ENCODE peak calls at places on chromosomes 7 and 10, in seven cellular contexts. One of them, this sample, is unnamed.

GRCh38 chr7:21086688-21087087 is 300.0 kb upstream of the SP8 start:
- DNase-seq in skeletal muscle cell: no peak
- DNase-seq in colonic mucosa: no peak
- DNase-seq in sigmoid colon: no peak
- DNase-seq in cardiac fibroblast: no peak
- DNase-seq in dorsolateral prefrontal cortex: no peak
- DNase-seq in left ventricle myocardium inferior: no peak
- DNase-seq in this sample: no peak

GRCh38 chr10:117136391-117136975 is 1.6 kb downstream of the VAX1 start:
- DNase-seq in skeletal muscle cell: no peak
- DNase-seq in dorsolateral prefrontal cortex: no peak
- DNase-seq in cardiac fibroblast: no peak
- DNase-seq in colonic mucosa: no peak
- DNase-seq in left ventricle myocardium inferior: no peak
- DNase-seq in sigmoid colon: no peak
- DNase-seq in this sample: no peak

GRCh38 chr7:36967387-36967786 is 243.1 kb upstream of the AOAH start:
- DNase-seq in skeletal muscle cell: peak
- DNase-seq in dorsolateral prefrontal cortex: no peak
- DNase-seq in cardiac fibroblast: peak
- DNase-seq in left ventricle myocardium inferior: peak
- DNase-seq in colonic mucosa: peak
- DNase-seq in sigmoid colon: peak
- DNase-seq in this sample: peak

GRCh38 chr10:43885252-43885651 is 236.6 kb upstream of the ZNF32 start:
- DNase-seq in dorsolateral prefrontal cortex: no peak
- DNase-seq in cardiac fibroblast: no peak
- DNase-seq in colonic mucosa: no peak
- DNase-seq in skeletal muscle cell: no peak
- DNase-seq in left ventricle myocardium inferior: no peak
- DNase-seq in sigmoid colon: no peak
- DNase-seq in this sample: no peak

GRCh38 chr10:46301056-46301645 is 14.4 kb downstream of the ANTXRL start:
- DNase-seq in dorsolateral prefrontal cortex: no peak
- DNase-seq in cardiac fibroblast: no peak
- DNase-seq in skeletal muscle cell: no peak
- DNase-seq in left ventricle myocardium inferior: no peak
- DNase-seq in sigmoid colon: peak
- DNase-seq in colonic mucosa: no peak
- DNase-seq in this sample: no peak

GRCh38 chr10:77643795-77644468 is 6.3 kb upstream of the KCNMA1 start:
- DNase-seq in colonic mucosa: peak
- DNase-seq in skeletal muscle cell: no peak
- DNase-seq in cardiac fibroblast: peak
- DNase-seq in sigmoid colon: no peak
- DNase-seq in dorsolateral prefrontal cortex: no peak
- DNase-seq in left ventricle myocardium inferior: no peak
- DNase-seq in this sample: peak

GRCh38 chr10:124586142-124586541 is 124.5 kb downstream of the LHPP start:
- DNase-seq in skeletal muscle cell: no peak
- DNase-seq in left ventricle myocardium inferior: no peak
- DNase-seq in sigmoid colon: no peak
- DNase-seq in colonic mucosa: no peak
- DNase-seq in cardiac fibroblast: no peak
- DNase-seq in dorsolateral prefrontal cortex: no peak
- DNase-seq in this sample: no peak

GRCh38 chr7:123732413-123733091 is 16.3 kb downstream of the WASL start:
- DNase-seq in skeletal muscle cell: no peak
- DNase-seq in cardiac fibroblast: no peak
- DNase-seq in dorsolateral prefrontal cortex: no peak
- DNase-seq in colonic mucosa: no peak
- DNase-seq in sigmoid colon: no peak
- DNase-seq in left ventricle myocardium inferior: no peak
- DNase-seq in this sample: no peak

GRCh38 chr10:16773334-16773733 is 43.9 kb downstream of the RSU1 start:
- DNase-seq in sigmoid colon: no peak
- DNase-seq in skeletal muscle cell: no peak
- DNase-seq in colonic mucosa: no peak
- DNase-seq in dorsolateral prefrontal cortex: no peak
- DNase-seq in cardiac fibroblast: no peak
- DNase-seq in left ventricle myocardium inferior: no peak
- DNase-seq in this sample: no peak

GRCh38 chr10:90960355-90960814 is 39.5 kb upstream of the ANKRD1 start:
- DNase-seq in cardiac fibroblast: peak
- DNase-seq in dorsolateral prefrontal cortex: no peak
- DNase-seq in left ventricle myocardium inferior: no peak
- DNase-seq in colonic mucosa: no peak
- DNase-seq in sigmoid colon: no peak
- DNase-seq in skeletal muscle cell: peak
- DNase-seq in this sample: peak

GRCh38 chr7:124651136-124651535 is 114.5 kb downstream of the GPR37 start:
- DNase-seq in dorsolateral prefrontal cortex: no peak
- DNase-seq in colonic mucosa: no peak
- DNase-seq in skeletal muscle cell: no peak
- DNase-seq in cardiac fibroblast: no peak
- DNase-seq in sigmoid colon: no peak
- DNase-seq in left ventricle myocardium inferior: no peak
- DNase-seq in this sample: no peak

GRCh38 chr7:136136906-136137305 is 159.7 kb upstream of the MTPN start:
- DNase-seq in colonic mucosa: no peak
- DNase-seq in skeletal muscle cell: no peak
- DNase-seq in left ventricle myocardium inferior: no peak
- DNase-seq in dorsolateral prefrontal cortex: no peak
- DNase-seq in sigmoid colon: no peak
- DNase-seq in cardiac fibroblast: no peak
- DNase-seq in this sample: no peak

GRCh38 chr10:30749368-30749767 is 119.8 kb upstream of the LYZL2 start:
- DNase-seq in sigmoid colon: no peak
- DNase-seq in dorsolateral prefrontal cortex: no peak
- DNase-seq in cardiac fibroblast: no peak
- DNase-seq in left ventricle myocardium inferior: no peak
- DNase-seq in colonic mucosa: no peak
- DNase-seq in skeletal muscle cell: peak
- DNase-seq in this sample: no peak

GRCh38 chr10:62075912-62076311 is 174.4 kb downstream of the ARID5B start:
- DNase-seq in skeletal muscle cell: no peak
- DNase-seq in dorsolateral prefrontal cortex: no peak
- DNase-seq in colonic mucosa: no peak
- DNase-seq in cardiac fibroblast: no peak
- DNase-seq in left ventricle myocardium inferior: no peak
- DNase-seq in sigmoid colon: no peak
- DNase-seq in this sample: no peak

GRCh38 chr10:60208676-60209269 is 180.9 kb downstream of the ANK3 start:
- DNase-seq in dorsolateral prefrontal cortex: no peak
- DNase-seq in cardiac fibroblast: peak
- DNase-seq in skeletal muscle cell: peak
- DNase-seq in colonic mucosa: no peak
- DNase-seq in left ventricle myocardium inferior: no peak
- DNase-seq in sigmoid colon: no peak
- DNase-seq in this sample: peak

GRCh38 chr10:23192396-23192740 is 256 bp downstream of the PTF1A start:
- DNase-seq in left ventricle myocardium inferior: no peak
- DNase-seq in cardiac fibroblast: no peak
- DNase-seq in dorsolateral prefrontal cortex: no peak
- DNase-seq in sigmoid colon: no peak
- DNase-seq in skeletal muscle cell: no peak
- DNase-seq in colonic mucosa: no peak
- DNase-seq in this sample: no peak

GRCh38 chr7:3892686-3893085 is 591.6 kb downstream of the SDK1 start:
- DNase-seq in skeletal muscle cell: no peak
- DNase-seq in sigmoid colon: no peak
- DNase-seq in colonic mucosa: no peak
- DNase-seq in dorsolateral prefrontal cortex: no peak
- DNase-seq in left ventricle myocardium inferior: no peak
- DNase-seq in cardiac fibroblast: no peak
- DNase-seq in this sample: no peak

GRCh38 chr10:104300736-104301292 is 31.8 kb downstream of the GSTO2 start:
- DNase-seq in cardiac fibroblast: peak
- DNase-seq in skeletal muscle cell: peak
- DNase-seq in sigmoid colon: peak
- DNase-seq in left ventricle myocardium inferior: peak
- DNase-seq in dorsolateral prefrontal cortex: peak
- DNase-seq in colonic mucosa: no peak
- DNase-seq in this sample: peak

GRCh38 chr7:112248598-112248997 is 42.1 kb downstream of the ZNF277 start:
- DNase-seq in cardiac fibroblast: no peak
- DNase-seq in left ventricle myocardium inferior: no peak
- DNase-seq in sigmoid colon: no peak
- DNase-seq in skeletal muscle cell: no peak
- DNase-seq in colonic mucosa: no peak
- DNase-seq in dorsolateral prefrontal cortex: no peak
- DNase-seq in this sample: no peak

GRCh38 chr10:125409756-125410155 is 249.4 kb upstream of the CTBP2 start:
- DNase-seq in cardiac fibroblast: no peak
- DNase-seq in sigmoid colon: no peak
- DNase-seq in dorsolateral prefrontal cortex: no peak
- DNase-seq in skeletal muscle cell: no peak
- DNase-seq in left ventricle myocardium inferior: no peak
- DNase-seq in colonic mucosa: no peak
- DNase-seq in this sample: no peak

GRCh38 chr7:159227433-159227832 is 82.8 kb upstream of the VIPR2 start:
- DNase-seq in skeletal muscle cell: no peak
- DNase-seq in left ventricle myocardium inferior: no peak
- DNase-seq in cardiac fibroblast: no peak
- DNase-seq in sigmoid colon: peak
- DNase-seq in dorsolateral prefrontal cortex: no peak
- DNase-seq in colonic mucosa: no peak
- DNase-seq in this sample: no peak

GRCh38 chr10:108583827-108584226 is 1339.5 kb downstream of the XPNPEP1 start:
- DNase-seq in dorsolateral prefrontal cortex: no peak
- DNase-seq in colonic mucosa: no peak
- DNase-seq in left ventricle myocardium inferior: no peak
- DNase-seq in cardiac fibroblast: no peak
- DNase-seq in sigmoid colon: no peak
- DNase-seq in skeletal muscle cell: no peak
- DNase-seq in this sample: no peak

GRCh38 chr10:132931258-132931657 is 11.1 kb downstream of the CFAP46 start:
- DNase-seq in sigmoid colon: no peak
- DNase-seq in left ventricle myocardium inferior: no peak
- DNase-seq in skeletal muscle cell: no peak
- DNase-seq in colonic mucosa: no peak
- DNase-seq in cardiac fibroblast: no peak
- DNase-seq in dorsolateral prefrontal cortex: no peak
- DNase-seq in this sample: no peak

GRCh38 chr7:151696738-151697514 is 177.2 kb upstream of the RHEB start:
- DNase-seq in sigmoid colon: no peak
- DNase-seq in cardiac fibroblast: no peak
- DNase-seq in dorsolateral prefrontal cortex: no peak
- DNase-seq in colonic mucosa: peak
- DNase-seq in left ventricle myocardium inferior: peak
- DNase-seq in skeletal muscle cell: no peak
- DNase-seq in this sample: no peak

GRCh38 chr10:79077488-79078173 is 8.9 kb downstream of the ZMIZ1 start:
- DNase-seq in dorsolateral prefrontal cortex: no peak
- DNase-seq in cardiac fibroblast: no peak
- DNase-seq in left ventricle myocardium inferior: no peak
- DNase-seq in sigmoid colon: no peak
- DNase-seq in colonic mucosa: peak
- DNase-seq in skeletal muscle cell: no peak
- DNase-seq in this sample: no peak
- H3K4me3 ChIP-seq in dorsolateral prefrontal cortex: no peak
- H3K4me3 ChIP-seq in cardiac fibroblast: no peak
- H3K4me3 ChIP-seq in left ventricle myocardium inferior: no peak
- H3K4me3 ChIP-seq in sigmoid colon: no peak
- H3K4me3 ChIP-seq in colonic mucosa: no peak
- H3K4me3 ChIP-seq in skeletal muscle cell: no peak
- H3K4me3 ChIP-seq in this sample: no peak

DNA sequence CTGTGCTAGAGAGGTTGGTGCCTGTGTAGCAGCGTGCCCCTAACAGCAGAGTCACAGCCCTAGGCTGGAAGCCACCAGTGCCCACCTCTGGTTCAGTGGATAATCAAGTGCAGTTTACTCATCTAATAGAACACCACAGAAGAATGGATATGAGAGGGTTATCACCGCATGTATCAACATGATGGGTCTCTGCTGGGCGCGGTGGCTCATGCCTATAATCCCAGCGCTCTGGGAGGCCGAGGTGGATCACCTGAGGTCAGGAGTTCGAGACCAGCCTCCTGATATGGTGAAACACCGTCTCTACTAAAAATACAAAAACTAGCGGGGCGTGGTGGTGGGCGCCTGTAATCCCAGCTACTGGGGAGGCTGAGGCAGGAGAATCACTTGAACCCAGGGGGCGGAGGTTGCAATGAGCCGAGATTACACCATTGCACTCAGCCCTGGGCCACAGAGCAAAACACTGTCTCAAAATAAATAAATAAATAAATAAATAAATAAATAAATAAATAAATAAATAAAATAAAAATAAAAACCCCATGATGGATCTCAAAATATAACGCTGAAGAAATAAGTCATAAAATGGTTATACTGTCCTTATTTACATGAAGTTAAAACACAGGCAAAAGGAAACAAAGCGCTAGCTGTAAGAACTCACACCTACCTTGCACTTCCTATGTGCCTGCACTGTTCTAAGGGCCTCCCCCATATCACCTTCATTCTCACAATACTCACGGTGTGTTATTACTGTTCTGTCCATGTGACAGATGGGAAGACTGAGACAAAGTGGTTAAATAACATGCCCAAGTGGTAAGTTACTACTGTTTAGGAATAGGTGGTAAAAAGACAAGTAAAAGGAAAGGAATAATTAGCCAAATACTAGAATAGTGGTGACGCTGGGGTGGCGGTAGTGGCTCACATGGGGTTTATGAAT is 70.9 kb downstream of the AMZ1 start:
- DNase-seq in sigmoid colon: no peak
- DNase-seq in left ventricle myocardium inferior: no peak
- DNase-seq in skeletal muscle cell: no peak
- DNase-seq in dorsolateral prefrontal cortex: no peak
- DNase-seq in colonic mucosa: no peak
- DNase-seq in cardiac fibroblast: no peak
- DNase-seq in this sample: no peak
- H3K4me3 ChIP-seq in sigmoid colon: no peak
- H3K4me3 ChIP-seq in left ventricle myocardium inferior: peak
- H3K4me3 ChIP-seq in skeletal muscle cell: peak
- H3K4me3 ChIP-seq in dorsolateral prefrontal cortex: no peak
- H3K4me3 ChIP-seq in colonic mucosa: no peak
- H3K4me3 ChIP-seq in cardiac fibroblast: no peak
- H3K4me3 ChIP-seq in this sample: no peak

DNA sequence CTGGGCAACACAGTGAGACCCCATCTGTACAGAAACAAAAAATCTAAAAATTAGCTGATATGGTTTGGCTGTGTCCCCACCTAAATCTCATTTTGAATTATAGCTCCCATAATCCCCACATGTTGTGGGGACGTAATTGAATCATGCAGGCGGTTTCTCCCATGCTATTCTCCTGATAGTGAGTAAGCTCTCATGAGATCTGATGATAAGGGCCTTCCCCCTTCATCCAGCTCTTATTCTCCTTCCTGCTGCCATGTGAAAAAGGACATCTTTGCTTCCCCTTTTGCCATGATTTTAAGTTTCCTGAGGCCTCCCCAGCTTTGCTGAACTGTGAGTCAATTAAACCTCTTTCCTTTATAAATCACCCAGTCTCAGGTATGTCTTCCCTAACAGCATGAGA is 136.5 kb downstream of the SFMBT2 start:
- DNase-seq in sigmoid colon: no peak
- DNase-seq in skeletal muscle cell: no peak
- DNase-seq in cardiac fibroblast: no peak
- DNase-seq in dorsolateral prefrontal cortex: no peak
- DNase-seq in colonic mucosa: no peak
- DNase-seq in left ventricle myocardium inferior: no peak
- DNase-seq in this sample: no peak
- H3K4me3 ChIP-seq in sigmoid colon: no peak
- H3K4me3 ChIP-seq in skeletal muscle cell: no peak
- H3K4me3 ChIP-seq in cardiac fibroblast: no peak
- H3K4me3 ChIP-seq in dorsolateral prefrontal cortex: no peak
- H3K4me3 ChIP-seq in colonic mucosa: no peak
- H3K4me3 ChIP-seq in left ventricle myocardium inferior: no peak
- H3K4me3 ChIP-seq in this sample: no peak

GRCh38 chr7:134988161-134988560 is 1.9 kb downstream of the AGBL3 start:
- DNase-seq in sigmoid colon: no peak
- DNase-seq in colonic mucosa: no peak
- DNase-seq in left ventricle myocardium inferior: no peak
- DNase-seq in dorsolateral prefrontal cortex: no peak
- DNase-seq in cardiac fibroblast: no peak
- DNase-seq in skeletal muscle cell: no peak
- DNase-seq in this sample: no peak
- H3K4me3 ChIP-seq in sigmoid colon: no peak
- H3K4me3 ChIP-seq in colonic mucosa: no peak
- H3K4me3 ChIP-seq in left ventricle myocardium inferior: peak
- H3K4me3 ChIP-seq in dorsolateral prefrontal cortex: peak
- H3K4me3 ChIP-seq in cardiac fibroblast: no peak
- H3K4me3 ChIP-seq in skeletal muscle cell: no peak
- H3K4me3 ChIP-seq in this sample: no peak

This sample was measured in choroid plexus epithelial cell.